ENCODE peak calls at places on chromosome 1, in nine cellular contexts. E, G, U, V, X, C, J, M and T are unnamed samples.

GRCh38 chr1:181777812-181778211 is 283.7 kb downstream of the ZNF648 start:
- DNase-seq in J (no peak), X (no peak), C (no peak), G (no peak), E (no peak), M (no peak), V (no peak), U (no peak), T (no peak)

GRCh38 chr1:232186936-232187335 is 443.0 kb downstream of the SIPA1L2 start:
- DNase-seq in E (no peak), X (no peak), G (no peak), J (no peak), V (no peak), C (no peak), M (no peak), U (no peak), T (no peak)

GRCh38 chr1:63593887-63594617 is 841 bp downstream of the PGM1 start:
- DNase-seq in X (peak), U (peak), E (peak), G (peak), J (peak), V (no peak), C (no peak), M (peak), T (peak)

GRCh38 chr1:54227836-54228435 is 28.0 kb downstream of the MRPL37 start:
- DNase-seq in M (no peak), C (no peak), J (no peak), G (no peak), X (no peak), V (no peak), E (no peak), U (no peak), T (no peak)

GRCh38 chr1:48966583-48966982 is 189.9 kb upstream of the BEND5 start:
- DNase-seq in V (no peak), X (no peak), C (no peak), J (no peak), U (no peak), E (no peak), M (no peak), G (no peak), T (no peak)

GRCh38 chr1:41135196-41135947 is 106.7 kb downstream of the SCMH1 start:
- DNase-seq in M (no peak), C (no peak), E (no peak), V (no peak), G (no peak), J (no peak), U (no peak), X (no peak), T (no peak)

GRCh38 chr1:163673076-163673475 is 351.3 kb downstream of the NUF2 start:
- DNase-seq in E (no peak), C (no peak), J (no peak), X (no peak), G (no peak), U (no peak), M (no peak), V (no peak), T (no peak)

GRCh38 chr1:64948905-64949833 is 17.2 kb downstream of the JAK1 start:
- DNase-seq in X (no peak), U (no peak), J (no peak), V (no peak), C (no peak), M (no peak), G (no peak), E (no peak), T (no peak)